ENCODE peak calls at places on chromosome 9, in nine cellular contexts. O is H9, V is HFF-Myc, Y is Karpas-422, P is NCI-H1092 treated with DMSO at 0.1 percent for 48 hours, F is cerebellar nuclear complex, T is posterior cingulate gyrus, D is naive B cell, L is stomach. Z is an unnamed sample.

GRCh38 chr9:22537721-22538120 is 91.1 kb downstream of the DMRTA1 start:
- DNase-seq in V (no peak), P (no peak), O (no peak), Y (no peak), D (no peak), F (no peak), L (no peak), T (no peak), Z (no peak)

GRCh38 chr9:69433426-69433825 is 108.4 kb downstream of the ENTREP1 start:
- DNase-seq in T (no peak), F (no peak), D (no peak), V (peak; percentile 9), L (no peak), P (no peak), Y (no peak), O (no peak), Z (no peak)

GRCh38 chr9:90420714-90421513 is 221.7 kb downstream of the DIRAS2 start:
- DNase-seq in Y (no peak), D (no peak), O (no peak), F (no peak), P (peak; percentile 72), L (no peak), T (no peak), V (no peak), Z (no peak)

GRCh38 chr9:126934441-126934840 is 19.9 kb downstream of the RALGPS1 start:
- DNase-seq in V (no peak), T (no peak), D (no peak), L (no peak), F (no peak), P (no peak), O (no peak), Y (no peak), Z (no peak)

GRCh38 chr9:89874351-89875321 is 269.8 kb downstream of the GADD45G start:
- DNase-seq in O (peak; percentile 21), T (no peak), V (no peak), L (peak; percentile 26), P (peak; percentile 23), D (no peak), F (no peak), Y (no peak), Z (peak; percentile 40)

GRCh38 chr9:6692891-6693361 is 47.4 kb upstream of the GLDC start:
- DNase-seq in L (no peak), O (peak; percentile 73), T (no peak), F (no peak), D (no peak), P (no peak), Y (no peak), V (no peak), Z (peak; percentile 69)

GRCh38 chr9:106921989-106922388 is 59.0 kb downstream of the ZNF462 start:
- DNase-seq in Y (no peak), O (no peak), T (no peak), L (no peak), V (no peak), F (no peak), P (no peak), D (no peak), Z (no peak)

GRCh38 chr9:134413890-134414731 is 87.9 kb downstream of the RXRA start:
- DNase-seq in F (no peak), O (no peak), P (peak; percentile 97), D (no peak), L (peak; percentile 63), V (peak; percentile 21), T (peak; percentile 92), Y (no peak), Z (no peak)

GRCh38 chr9:137233143-137233980 is 2.7 kb downstream of the SLC34A3 start:
- DNase-seq in O (no peak), D (no peak), T (no peak), L (no peak), F (no peak), Y (no peak), P (no peak), V (no peak), Z (no peak)